ENCODE peak calls at places on chromosomes 6 and 20, in nine cellular contexts. H, N, X, L, E, U, F, I and K are unnamed samples.
A peak's percentile ranks its signal among the peaks of the same experiment; 100 is the strongest.

GRCh38 chr6:70377372-70377771 is 35.9 kb upstream of the FAM135A start:
- DNase-seq in H (no peak), N (no peak), X (no peak), L (no peak), E (no peak), U (no peak), F (no peak), I (no peak), K (no peak)

GRCh38 chr6:47603995-47604394 is 94.4 kb upstream of the ADGRF4 start:
- DNase-seq in H (no peak), N (no peak), X (no peak), L (peak; percentile 12), E (no peak), U (no peak), F (no peak), I (no peak), K (no peak)

GRCh38 chr6:34022873-34023255 is 123.0 kb downstream of the GRM4 start:
- DNase-seq in H (no peak), N (no peak), X (no peak), L (no peak), E (no peak), U (no peak), F (no peak), I (no peak), K (no peak)

GRCh38 chr6:7267521-7268091 is 45.4 kb downstream of the SSR1 start:
- DNase-seq in H (no peak), N (no peak), X (peak; percentile 32), L (peak; percentile 88), E (no peak), U (no peak), F (no peak), I (no peak), K (no peak)

GRCh38 chr6:107637316-107637715 is 147.4 kb downstream of the SOBP start:
- DNase-seq in H (no peak), N (no peak), X (no peak), L (no peak), E (no peak), U (no peak), F (no peak), I (no peak), K (no peak)

GRCh38 chr6:4732691-4733315 is 43.4 kb upstream of the CDYL start:
- DNase-seq in H (peak; percentile 66), N (no peak), X (peak; percentile 84), L (no peak), E (no peak), U (peak; percentile 14), F (no peak), I (no peak), K (no peak)

GRCh38 chr6:111844921-111845320 is 28.3 kb downstream of the FYN start:
- DNase-seq in H (peak; percentile 56), N (no peak), X (no peak), L (no peak), E (peak; percentile 32), U (no peak), F (no peak), I (no peak), K (no peak)

GRCh38 chr20:3559637-3560036 is 88.8 kb downstream of the ATRN start:
- DNase-seq in H (no peak), N (no peak), X (no peak), L (no peak), E (peak; percentile 4), U (no peak), F (no peak), I (no peak), K (no peak)

GRCh38 chr6:167736486-167737204 is 90.1 kb upstream of the AFDN start:
- DNase-seq in H (no peak), N (no peak), X (no peak), L (no peak), E (no peak), U (no peak), F (no peak), I (no peak), K (no peak)

GRCh38 chr20:24838551-24839530 is 110.2 kb upstream of the CST7 start:
- DNase-seq in H (no peak), N (no peak), X (no peak), L (no peak), E (no peak), U (no peak), F (no peak), I (no peak), K (peak; percentile 49)

GRCh38 chr6:169296170-169296569 is 42.5 kb upstream of the THBS2 start:
- DNase-seq in H (no peak), N (no peak), X (no peak), L (peak; percentile 34), E (no peak), U (no peak), F (no peak), I (no peak), K (no peak)

GRCh38 chr6:128519132-128519930 is 1.1 kb downstream of the PTPRK start:
- DNase-seq in H (peak; percentile 75), N (peak; percentile 8), X (peak; percentile 81), L (peak; percentile 68), E (peak; percentile 1), U (peak; percentile 16), F (no peak), I (no peak), K (no peak)

GRCh38 chr20:19308151-19308550 is 95.7 kb downstream of the SLC24A3 start:
- DNase-seq in H (no peak), N (no peak), X (no peak), L (no peak), E (no peak), U (no peak), F (no peak), I (no peak), K (no peak)

GRCh38 chr20:32201296-32201976 is 6.1 kb downstream of the PLAGL2 start:
- DNase-seq in H (no peak), N (no peak), X (no peak), L (no peak), E (no peak), U (no peak), F (no peak), I (no peak), K (no peak)

GRCh38 chr6:151303231-151303630 is 63.5 kb downstream of the AKAP12 start:
- DNase-seq in H (no peak), N (no peak), X (no peak), L (no peak), E (no peak), U (no peak), F (no peak), I (no peak), K (no peak)

GRCh38 chr6:144519429-144519828 is 234.3 kb downstream of the UTRN start:
- DNase-seq in H (no peak), N (no peak), X (no peak), L (no peak), E (no peak), U (no peak), F (no peak), I (no peak), K (no peak)

GRCh38 chr6:55659304-55659703 is 80.3 kb upstream of the HMGCLL1 start:
- DNase-seq in H (no peak), N (no peak), X (no peak), L (no peak), E (no peak), U (no peak), F (no peak), I (no peak), K (no peak)

GRCh38 chr6:63740709-63741108 is 105.1 kb downstream of the PHF3 start:
- DNase-seq in H (no peak), N (no peak), X (no peak), L (no peak), E (no peak), U (no peak), F (no peak), I (no peak), K (no peak)

GRCh38 chr6:112145080-112145573 is 57.7 kb downstream of the FAM229B start:
- DNase-seq in H (peak; percentile 61), N (no peak), X (no peak), L (no peak), E (no peak), U (no peak), F (no peak), I (no peak), K (no peak)

GRCh38 chr20:17505664-17506517 is 25.3 kb downstream of the BFSP1 start:
- DNase-seq in H (no peak), N (no peak), X (no peak), L (no peak), E (no peak), U (no peak), F (no peak), I (peak; percentile 64), K (no peak)

GRCh38 chr6:155523821-155524238 is 68.2 kb upstream of the NOX3 start:
- DNase-seq in H (peak; percentile 68), N (no peak), X (no peak), L (no peak), E (no peak), U (no peak), F (no peak), I (no peak), K (no peak)

GRCh38 chr6:144340541-144341371 is 55.6 kb downstream of the UTRN start:
- DNase-seq in H (no peak), N (no peak), X (no peak), L (no peak), E (no peak), U (no peak), F (no peak), I (no peak), K (no peak)

GRCh38 chr6:107645740-107646139 is 155.8 kb downstream of the SOBP start:
- DNase-seq in H (no peak), N (no peak), X (no peak), L (no peak), E (no peak), U (no peak), F (no peak), I (no peak), K (no peak)

GRCh38 chr6:160513836-160514235 is 150.2 kb downstream of the LPA start:
- DNase-seq in H (no peak), N (no peak), X (no peak), L (no peak), E (no peak), U (no peak), F (no peak), I (no peak), K (no peak)